ENCODE peak calls at places on chromosomes 16 and 17, in ten cellular contexts. T, J, R, B, M, U, S, O, Y and Q are unnamed samples.
A peak's percentile ranks its signal among the peaks of the same experiment; 100 is the strongest.

GRCh38 chr16:55297910-55298175 is 26.2 kb upstream of the IRX6 start:
- DNase-seq in T (no peak), J (no peak), R (no peak), B (no peak), M (no peak), U (no peak), S (no peak), O (no peak), Y (no peak), Q (no peak)

GRCh38 chr16:9042943-9043680 is 48.3 kb upstream of the HAPSTR1 start:
- DNase-seq in T (no peak), J (no peak), R (no peak), B (no peak), M (no peak), U (no peak), S (no peak), O (no peak), Y (no peak), Q (no peak)

GRCh38 chr17:968812-969766 is 10.5 kb downstream of the NXN start:
- DNase-seq in T (no peak), J (no peak), R (no peak), B (no peak), M (no peak), U (no peak), S (no peak), O (no peak), Y (no peak), Q (no peak)

GRCh38 chr16:49499018-49499785 is 125.6 kb downstream of the C16orf78 start:
- DNase-seq in T (no peak), J (no peak), R (peak; percentile 1), B (peak; percentile 65), M (no peak), U (no peak), S (no peak), O (no peak), Y (no peak), Q (no peak)

GRCh38 chr16:35745821-35746248 is 2286.4 kb downstream of the TP53TG3F start:
- DNase-seq in T (no peak), J (no peak), R (no peak), B (peak; percentile 69), M (no peak), U (no peak), S (no peak), O (no peak), Y (no peak), Q (no peak)

GRCh38 chr16:73057369-73058210 is 9.7 kb upstream of the ZFHX3 start:
- DNase-seq in T (no peak), J (no peak), R (no peak), B (no peak), M (no peak), U (peak; percentile 66), S (no peak), O (no peak), Y (peak; percentile 65), Q (no peak)

GRCh38 chr16:11824362-11824761 is 27.0 kb downstream of the RSL1D1 start:
- DNase-seq in T (peak; percentile 76), J (peak; percentile 21), R (peak; percentile 30), B (no peak), M (no peak), U (no peak), S (peak; percentile 41), O (peak; percentile 95), Y (no peak), Q (no peak)

GRCh38 chr17:5583426-5584382 is 605 bp downstream of the NLRP1 start:
- DNase-seq in T (no peak), J (no peak), R (no peak), B (no peak), M (no peak), U (no peak), S (no peak), O (no peak), Y (no peak), Q (no peak)

GRCh38 chr16:84511821-84512220 is 7.4 kb upstream of the MEAK7 start:
- DNase-seq in T (peak; percentile 49), J (no peak), R (no peak), B (no peak), M (no peak), U (peak; percentile 37), S (no peak), O (no peak), Y (no peak), Q (no peak)

GRCh38 chr17:41549596-41550039 is 21.5 kb upstream of the KRT19 start:
- DNase-seq in T (no peak), J (no peak), R (no peak), B (no peak), M (no peak), U (no peak), S (peak; percentile 78), O (no peak), Y (no peak), Q (no peak)

GRCh38 chr16:77987772-77988171 is 34.6 kb upstream of the CLEC3A start:
- DNase-seq in T (no peak), J (no peak), R (no peak), B (no peak), M (no peak), U (no peak), S (no peak), O (no peak), Y (no peak), Q (no peak)

GRCh38 chr17:27458524-27458908 is 2.3 kb downstream of the KSR1 start:
- DNase-seq in T (no peak), J (no peak), R (no peak), B (no peak), M (no peak), U (no peak), S (no peak), O (no peak), Y (no peak), Q (no peak)

GRCh38 chr17:15392326-15392739 is 50.9 kb upstream of the TEKT3 start:
- DNase-seq in T (no peak), J (peak; percentile 15), R (no peak), B (no peak), M (no peak), U (no peak), S (no peak), O (no peak), Y (no peak), Q (no peak)

GRCh38 chr17:79370126-79370525 is 240.7 kb downstream of the RBFOX3 start:
- DNase-seq in T (no peak), J (no peak), R (no peak), B (no peak), M (no peak), U (no peak), S (no peak), O (no peak), Y (no peak), Q (no peak)

DNA sequence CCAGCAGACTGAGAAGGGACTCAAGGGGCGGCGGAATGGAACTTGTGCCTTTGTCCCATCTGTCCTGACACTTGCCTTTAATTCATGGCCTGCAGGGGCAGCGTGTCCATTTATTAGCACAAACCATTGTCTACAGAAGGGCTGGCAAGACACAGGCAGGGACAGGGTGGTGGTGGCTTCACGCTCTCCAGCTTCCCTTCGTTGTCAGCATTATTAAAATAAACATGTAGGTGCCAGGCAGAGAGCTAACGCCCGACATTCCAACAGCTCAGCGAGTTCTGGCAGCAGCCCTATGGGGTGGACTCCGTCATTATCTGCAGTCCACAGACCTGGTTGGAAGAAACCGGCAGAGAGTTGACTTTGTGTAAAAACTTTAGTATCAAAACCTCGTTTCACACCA is 16.3 kb downstream of the DNAI2 start:
- DNase-seq in T (no peak), J (no peak), R (no peak), B (no peak), M (no peak), U (no peak), S (no peak), O (no peak), Y (no peak), Q (no peak)
- H3K4me3 ChIP-seq in T (no peak overlapping the region), J (no peak overlapping the region), R (no peak overlapping the region), B (no peak overlapping the region), M (no peak overlapping the region), U (no peak overlapping the region), S (no peak overlapping the region), O (no peak overlapping the region), Y (no peak overlapping the region), Q (no peak overlapping the region)

DNA sequence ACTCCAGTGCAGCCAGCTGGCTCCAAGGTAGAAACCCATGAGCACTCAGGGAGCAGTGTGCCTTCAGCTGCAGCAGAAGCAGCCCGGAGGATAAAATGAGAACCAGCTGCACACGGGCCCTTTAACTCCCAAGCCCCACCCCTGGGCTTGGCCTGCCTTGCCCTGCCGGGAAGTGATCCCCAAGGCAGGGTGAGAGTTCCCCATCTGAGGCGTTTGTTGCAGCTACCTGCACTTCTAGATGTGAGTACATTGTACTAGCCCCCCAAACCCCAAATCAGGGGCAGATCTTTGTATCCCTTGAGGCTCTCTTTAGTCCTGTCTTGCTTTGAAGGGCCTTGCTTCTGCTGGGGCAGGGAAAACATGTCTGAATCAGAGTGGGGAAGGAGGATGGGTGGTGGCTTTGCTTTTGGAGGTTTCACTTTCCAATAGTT is at the start of gene MVP:
- DNase-seq in T (peak; percentile 89), J (peak; percentile 56), R (peak; percentile 78), B (no peak), M (no peak), U (peak; percentile 75), S (peak; percentile 87), O (no peak), Y (peak; percentile 39), Q (peak; percentile 55)
- TF ChIP-seq POLR2A in T (peak; percentile 82), J (no peak), R (no peak), B (peak; percentile 56), M (peak; percentile 32), U (peak; percentile 60), S (peak; percentile 86), O (peak; percentile 7), Y (no peak), Q (no peak)

GRCh38 chr17:68020451-68020779 is 15.1 kb upstream of the KPNA2 start:
- DNase-seq in T (no peak), J (no peak), R (no peak), B (no peak), M (no peak), U (no peak), S (no peak), O (peak; percentile 41), Y (no peak), Q (no peak)
- TF ChIP-seq EP300 in T (no peak), J (no peak), R (no peak), B (no peak), M (no peak), U (no peak), S (no peak), O (no peak), Y (no peak), Q (no peak)

DNA sequence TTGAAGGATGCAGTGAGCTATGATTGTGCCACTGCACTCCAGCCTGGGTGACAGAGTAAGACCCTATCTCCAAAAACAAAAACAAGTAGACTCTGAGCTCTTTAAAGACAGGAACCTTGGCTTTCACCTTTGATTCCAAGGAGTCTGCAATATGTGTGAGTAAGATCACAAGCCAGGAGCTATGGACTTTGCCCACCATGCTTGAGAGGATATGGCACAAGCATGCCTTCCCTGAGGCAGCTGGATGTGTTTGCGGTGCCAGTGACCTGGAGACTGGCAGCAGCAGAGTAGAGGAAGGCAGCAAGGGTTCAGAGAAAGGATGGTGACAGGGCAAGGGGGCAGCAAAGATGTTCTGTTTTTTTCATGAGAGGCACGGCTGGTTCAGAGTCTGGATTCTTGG is 14.5 kb upstream of the PRKCA start:
- DNase-seq in T (no peak), J (peak; percentile 62), R (no peak), B (no peak), M (no peak), U (no peak), S (peak; percentile 46), O (no peak), Y (no peak), Q (no peak)
- H3K4me3 ChIP-seq in T (no peak overlapping the region), J (no peak overlapping the region), R (no peak overlapping the region), B (no peak overlapping the region), M (no peak overlapping the region), U (no peak overlapping the region), S (no peak overlapping the region), O (no peak overlapping the region), Y (no peak overlapping the region), Q (no peak overlapping the region)

GRCh38 chr17:82247175-82247823 is 18.5 kb downstream of the SLC16A3 start:
- DNase-seq in T (peak; percentile 81), J (no peak), R (no peak), B (no peak), M (no peak), U (no peak), S (no peak), O (no peak), Y (no peak), Q (no peak)
- TF ChIP-seq POLR2A in T (no peak), J (no peak), R (no peak), B (no peak), M (peak; percentile 17), U (no peak), S (no peak), O (peak; percentile 44), Y (no peak), Q (no peak)